ENCODE peak calls at places on chromosome 2, in nine cellular contexts. One of them, this sample, is unnamed.

GRCh38 chr2:98875081-98875728 is 60.8 kb downstream of the CRACDL start:
- DNase-seq in neural progenitor cell: no peak
- DNase-seq in esophagus squamous epithelium: no peak
- DNase-seq in left lung: no peak
- DNase-seq in transverse colon: no peak
- DNase-seq in mesendoderm: peak; percentile 21
- DNase-seq in fibroblast of lung: no peak
- DNase-seq in thyroid gland: no peak
- DNase-seq in heart left ventricle: no peak
- DNase-seq in this sample: no peak

GRCh38 chr2:61117534-61117933 is 44.5 kb upstream of the C2orf74 start:
- DNase-seq in neural progenitor cell: no peak
- DNase-seq in esophagus squamous epithelium: no peak
- DNase-seq in left lung: no peak
- DNase-seq in transverse colon: no peak
- DNase-seq in mesendoderm: no peak
- DNase-seq in fibroblast of lung: peak; percentile 36
- DNase-seq in thyroid gland: no peak
- DNase-seq in heart left ventricle: no peak
- DNase-seq in this sample: no peak

GRCh38 chr2:240605867-240606743 is 19.2 kb upstream of the GPR35 start:
- DNase-seq in neural progenitor cell: no peak
- DNase-seq in esophagus squamous epithelium: no peak
- DNase-seq in left lung: no peak
- DNase-seq in transverse colon: no peak
- DNase-seq in mesendoderm: no peak
- DNase-seq in fibroblast of lung: no peak
- DNase-seq in thyroid gland: no peak
- DNase-seq in heart left ventricle: no peak
- DNase-seq in this sample: no peak

GRCh38 chr2:2801458-2801857 is 470.4 kb upstream of the MYT1L start:
- DNase-seq in neural progenitor cell: no peak
- DNase-seq in esophagus squamous epithelium: no peak
- DNase-seq in left lung: no peak
- DNase-seq in transverse colon: no peak
- DNase-seq in mesendoderm: no peak
- DNase-seq in fibroblast of lung: no peak
- DNase-seq in thyroid gland: no peak
- DNase-seq in heart left ventricle: no peak
- DNase-seq in this sample: peak; percentile 1

GRCh38 chr2:20532634-20533437 is 86.0 kb downstream of the RHOB start:
- DNase-seq in neural progenitor cell: peak; percentile 35
- DNase-seq in esophagus squamous epithelium: no peak
- DNase-seq in left lung: no peak
- DNase-seq in transverse colon: no peak
- DNase-seq in mesendoderm: peak; percentile 92
- DNase-seq in fibroblast of lung: no peak
- DNase-seq in thyroid gland: no peak
- DNase-seq in heart left ventricle: no peak
- DNase-seq in this sample: peak; percentile 31

GRCh38 chr2:35454966-35455638 is 900.5 kb upstream of the CRIM1 start:
- DNase-seq in neural progenitor cell: no peak
- DNase-seq in esophagus squamous epithelium: no peak
- DNase-seq in left lung: no peak
- DNase-seq in transverse colon: no peak
- DNase-seq in mesendoderm: peak; percentile 82
- DNase-seq in fibroblast of lung: no peak
- DNase-seq in thyroid gland: no peak
- DNase-seq in heart left ventricle: no peak
- DNase-seq in this sample: no peak

GRCh38 chr2:28469304-28469703 is 26.6 kb upstream of the PLB1 start:
- DNase-seq in neural progenitor cell: no peak
- DNase-seq in esophagus squamous epithelium: no peak
- DNase-seq in left lung: no peak
- DNase-seq in transverse colon: no peak
- DNase-seq in mesendoderm: no peak
- DNase-seq in fibroblast of lung: peak; percentile 20
- DNase-seq in thyroid gland: no peak
- DNase-seq in heart left ventricle: no peak
- DNase-seq in this sample: no peak

GRCh38 chr2:236180831-236181453 is 12.8 kb upstream of the GBX2 start:
- DNase-seq in neural progenitor cell: peak; percentile 83
- DNase-seq in esophagus squamous epithelium: no peak
- DNase-seq in left lung: no peak
- DNase-seq in transverse colon: peak; percentile 56
- DNase-seq in mesendoderm: peak; percentile 84
- DNase-seq in fibroblast of lung: peak; percentile 73
- DNase-seq in thyroid gland: peak; percentile 55
- DNase-seq in heart left ventricle: no peak
- DNase-seq in this sample: peak; percentile 54

GRCh38 chr2:83471708-83472107 is 987.4 kb downstream of the SUCLG1 start:
- DNase-seq in neural progenitor cell: no peak
- DNase-seq in esophagus squamous epithelium: no peak
- DNase-seq in left lung: no peak
- DNase-seq in transverse colon: no peak
- DNase-seq in mesendoderm: no peak
- DNase-seq in fibroblast of lung: no peak
- DNase-seq in thyroid gland: no peak
- DNase-seq in heart left ventricle: no peak
- DNase-seq in this sample: no peak

GRCh38 chr2:217954971-217955740 is 47.6 kb downstream of the TNS1 start:
- DNase-seq in neural progenitor cell: no peak
- DNase-seq in esophagus squamous epithelium: no peak
- DNase-seq in left lung: peak; percentile 68
- DNase-seq in transverse colon: no peak
- DNase-seq in mesendoderm: no peak
- DNase-seq in fibroblast of lung: no peak
- DNase-seq in thyroid gland: peak; percentile 81
- DNase-seq in heart left ventricle: no peak
- DNase-seq in this sample: no peak

GRCh38 chr2:240602266-240603050 is 15.9 kb downstream of the CAPN10 start:
- DNase-seq in neural progenitor cell: no peak
- DNase-seq in esophagus squamous epithelium: no peak
- DNase-seq in left lung: no peak
- DNase-seq in transverse colon: peak; percentile 9
- DNase-seq in mesendoderm: no peak
- DNase-seq in fibroblast of lung: no peak
- DNase-seq in thyroid gland: peak; percentile 0
- DNase-seq in heart left ventricle: no peak
- DNase-seq in this sample: no peak

GRCh38 chr2:117745537-117745936 is 69.0 kb upstream of the DDX18 start:
- DNase-seq in neural progenitor cell: peak; percentile 10
- DNase-seq in esophagus squamous epithelium: no peak
- DNase-seq in left lung: no peak
- DNase-seq in transverse colon: no peak
- DNase-seq in mesendoderm: no peak
- DNase-seq in fibroblast of lung: no peak
- DNase-seq in thyroid gland: no peak
- DNase-seq in heart left ventricle: no peak
- DNase-seq in this sample: no peak

GRCh38 chr2:15602393-15602792 is 10.7 kb downstream of the DDX1 start:
- DNase-seq in neural progenitor cell: no peak
- DNase-seq in esophagus squamous epithelium: no peak
- DNase-seq in left lung: no peak
- DNase-seq in transverse colon: no peak
- DNase-seq in mesendoderm: no peak
- DNase-seq in fibroblast of lung: no peak
- DNase-seq in thyroid gland: no peak
- DNase-seq in heart left ventricle: no peak
- DNase-seq in this sample: no peak

GRCh38 chr2:15596968-15597367 is 5.3 kb downstream of the DDX1 start:
- DNase-seq in neural progenitor cell: no peak
- DNase-seq in esophagus squamous epithelium: no peak
- DNase-seq in left lung: no peak
- DNase-seq in transverse colon: no peak
- DNase-seq in mesendoderm: no peak
- DNase-seq in fibroblast of lung: no peak
- DNase-seq in thyroid gland: no peak
- DNase-seq in heart left ventricle: no peak
- DNase-seq in this sample: no peak

GRCh38 chr2:15603044-15603765 is 11.5 kb downstream of the DDX1 start:
- DNase-seq in neural progenitor cell: no peak
- DNase-seq in esophagus squamous epithelium: no peak
- DNase-seq in left lung: no peak
- DNase-seq in transverse colon: no peak
- DNase-seq in mesendoderm: no peak
- DNase-seq in fibroblast of lung: no peak
- DNase-seq in thyroid gland: no peak
- DNase-seq in heart left ventricle: no peak
- DNase-seq in this sample: no peak

GRCh38 chr2:15601681-15602080 is 10.0 kb downstream of the DDX1 start:
- DNase-seq in neural progenitor cell: no peak
- DNase-seq in esophagus squamous epithelium: no peak
- DNase-seq in left lung: no peak
- DNase-seq in transverse colon: no peak
- DNase-seq in mesendoderm: no peak
- DNase-seq in fibroblast of lung: no peak
- DNase-seq in thyroid gland: no peak
- DNase-seq in heart left ventricle: no peak
- DNase-seq in this sample: no peak

DNA sequence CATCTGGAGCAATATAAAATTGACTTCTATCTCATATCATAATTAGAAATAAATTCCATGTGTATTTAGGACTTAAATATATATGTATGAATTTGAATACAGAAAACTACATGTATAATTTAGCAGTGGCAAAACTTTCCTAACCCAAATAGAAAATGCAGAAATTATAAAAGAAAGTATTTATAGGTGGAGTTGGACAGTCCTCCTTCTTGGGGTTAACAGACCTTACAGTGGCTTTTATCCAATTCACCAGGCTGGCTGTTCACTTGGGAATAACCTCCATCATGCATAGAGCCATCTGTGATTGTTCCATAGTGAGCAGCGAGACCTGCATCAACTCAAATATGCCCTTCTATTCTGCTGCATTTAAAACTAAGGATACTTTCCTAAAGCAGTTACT is 8.3 kb downstream of the DDX1 start:
- DNase-seq in neural progenitor cell: no peak
- DNase-seq in esophagus squamous epithelium: no peak
- DNase-seq in left lung: no peak
- DNase-seq in transverse colon: no peak
- DNase-seq in mesendoderm: no peak
- DNase-seq in fibroblast of lung: no peak
- DNase-seq in thyroid gland: no peak
- DNase-seq in heart left ventricle: no peak
- DNase-seq in this sample: no peak
- H3K36me3 ChIP-seq in neural progenitor cell: peaks cover 47% of the 10 kb centered on the region
- H3K36me3 ChIP-seq in esophagus squamous epithelium: peaks cover 66% of the 10 kb centered on the region
- H3K36me3 ChIP-seq in left lung: peaks cover 99% of the 10 kb centered on the region
- H3K36me3 ChIP-seq in transverse colon: peaks cover 1% of the 10 kb centered on the region
- H3K36me3 ChIP-seq in mesendoderm: peaks cover 11% of the 10 kb centered on the region
- H3K36me3 ChIP-seq in fibroblast of lung: peaks cover 21% of the 10 kb centered on the region
- H3K36me3 ChIP-seq in thyroid gland: peaks cover 80% of the 10 kb centered on the region
- H3K36me3 ChIP-seq in heart left ventricle: peaks cover 100% of the 10 kb centered on the region
- H3K36me3 ChIP-seq in this sample: peaks cover 100% of the 10 kb centered on the region

DNA sequence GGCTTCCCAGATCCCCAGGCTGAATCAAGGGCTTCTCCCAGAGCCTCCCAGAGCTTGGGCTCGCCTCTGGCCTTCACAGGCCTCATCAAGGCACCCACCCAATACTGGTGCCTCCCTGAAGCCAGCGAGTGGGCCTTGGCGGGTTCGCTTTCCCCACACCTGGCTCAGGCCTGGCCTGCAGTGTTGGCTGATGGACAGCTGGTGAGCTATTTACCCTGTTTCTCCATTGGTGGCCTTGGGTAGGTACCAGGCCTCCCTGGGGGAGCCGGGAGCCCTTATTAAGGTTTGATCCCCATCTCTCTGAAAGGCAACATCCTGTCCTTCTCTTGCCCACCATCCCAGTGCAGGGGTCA is 18.2 kb upstream of the DUSP2 start:
- DNase-seq in neural progenitor cell: no peak
- DNase-seq in esophagus squamous epithelium: no peak
- DNase-seq in left lung: no peak
- DNase-seq in transverse colon: no peak
- DNase-seq in mesendoderm: no peak
- DNase-seq in fibroblast of lung: no peak
- DNase-seq in thyroid gland: no peak
- DNase-seq in heart left ventricle: no peak
- DNase-seq in this sample: no peak
- H3K4me1 ChIP-seq in neural progenitor cell: peaks cover 12% of the 10 kb centered on the region
- H3K4me1 ChIP-seq in esophagus squamous epithelium: peaks cover 6% of the 10 kb centered on the region
- H3K4me1 ChIP-seq in left lung: no peaks in the 10 kb centered on the region
- H3K4me1 ChIP-seq in transverse colon: no peaks in the 10 kb centered on the region
- H3K4me1 ChIP-seq in mesendoderm: no peaks in the 10 kb centered on the region
- H3K4me1 ChIP-seq in fibroblast of lung: no peaks in the 10 kb centered on the region
- H3K4me1 ChIP-seq in thyroid gland: no peaks in the 10 kb centered on the region
- H3K4me1 ChIP-seq in heart left ventricle: no peaks in the 10 kb centered on the region
- H3K4me1 ChIP-seq in this sample: no peaks in the 10 kb centered on the region

GRCh38 chr2:102005989-102006885 is 14.5 kb downstream of the IL1R2 start:
- DNase-seq in neural progenitor cell: peak; percentile 76
- DNase-seq in esophagus squamous epithelium: no peak
- DNase-seq in left lung: no peak
- DNase-seq in transverse colon: no peak
- DNase-seq in mesendoderm: peak; percentile 70
- DNase-seq in fibroblast of lung: peak; percentile 73
- DNase-seq in thyroid gland: no peak
- DNase-seq in heart left ventricle: peak; percentile 34
- DNase-seq in this sample: peak; percentile 51
- H3K36me3 ChIP-seq in neural progenitor cell: no peaks in the 10 kb centered on the region
- H3K36me3 ChIP-seq in esophagus squamous epithelium: no peaks in the 10 kb centered on the region
- H3K36me3 ChIP-seq in left lung: peaks cover 59% of the 10 kb centered on the region
- H3K36me3 ChIP-seq in transverse colon: no peaks in the 10 kb centered on the region
- H3K36me3 ChIP-seq in mesendoderm: no peaks in the 10 kb centered on the region
- H3K36me3 ChIP-seq in fibroblast of lung: no peaks in the 10 kb centered on the region
- H3K36me3 ChIP-seq in thyroid gland: no peaks in the 10 kb centered on the region
- H3K36me3 ChIP-seq in heart left ventricle: no peaks in the 10 kb centered on the region
- H3K36me3 ChIP-seq in this sample: no peaks in the 10 kb centered on the region

GRCh38 chr2:9939587-9940485 is 11.7 kb upstream of the GRHL1 start:
- DNase-seq in neural progenitor cell: no peak
- DNase-seq in esophagus squamous epithelium: no peak
- DNase-seq in left lung: no peak
- DNase-seq in transverse colon: no peak
- DNase-seq in mesendoderm: no peak
- DNase-seq in fibroblast of lung: no peak
- DNase-seq in thyroid gland: no peak
- DNase-seq in heart left ventricle: no peak
- DNase-seq in this sample: no peak

GRCh38 chr2:9941996-9942390 is 9.5 kb upstream of the GRHL1 start:
- DNase-seq in neural progenitor cell: no peak
- DNase-seq in esophagus squamous epithelium: no peak
- DNase-seq in left lung: no peak
- DNase-seq in transverse colon: no peak
- DNase-seq in mesendoderm: no peak
- DNase-seq in fibroblast of lung: no peak
- DNase-seq in thyroid gland: no peak
- DNase-seq in heart left ventricle: no peak
- DNase-seq in this sample: no peak

GRCh38 chr2:9937968-9938367 is 13.5 kb upstream of the GRHL1 start:
- DNase-seq in neural progenitor cell: no peak
- DNase-seq in esophagus squamous epithelium: no peak
- DNase-seq in left lung: no peak
- DNase-seq in transverse colon: no peak
- DNase-seq in mesendoderm: no peak
- DNase-seq in fibroblast of lung: no peak
- DNase-seq in thyroid gland: no peak
- DNase-seq in heart left ventricle: no peak
- DNase-seq in this sample: no peak

GRCh38 chr2:9944330-9944758 is 7.1 kb upstream of the GRHL1 start:
- DNase-seq in neural progenitor cell: no peak
- DNase-seq in esophagus squamous epithelium: no peak
- DNase-seq in left lung: no peak
- DNase-seq in transverse colon: no peak
- DNase-seq in mesendoderm: peak; percentile 12
- DNase-seq in fibroblast of lung: no peak
- DNase-seq in thyroid gland: no peak
- DNase-seq in heart left ventricle: no peak
- DNase-seq in this sample: no peak

GRCh38 chr2:9941196-9941995 is 10.1 kb upstream of the GRHL1 start:
- DNase-seq in neural progenitor cell: no peak
- DNase-seq in esophagus squamous epithelium: no peak
- DNase-seq in left lung: no peak
- DNase-seq in transverse colon: no peak
- DNase-seq in mesendoderm: peak; percentile 21
- DNase-seq in fibroblast of lung: peak; percentile 60
- DNase-seq in thyroid gland: peak; percentile 28
- DNase-seq in heart left ventricle: no peak
- DNase-seq in this sample: no peak
- H3K4me1 ChIP-seq in neural progenitor cell: peaks cover 13% of the 10 kb centered on the region
- H3K4me1 ChIP-seq in esophagus squamous epithelium: peaks cover 56% of the 10 kb centered on the region
- H3K4me1 ChIP-seq in left lung: no peaks in the 10 kb centered on the region
- H3K4me1 ChIP-seq in transverse colon: peaks cover 10% of the 10 kb centered on the region
- H3K4me1 ChIP-seq in mesendoderm: peaks cover 2% of the 10 kb centered on the region
- H3K4me1 ChIP-seq in fibroblast of lung: peaks cover 2% of the 10 kb centered on the region
- H3K4me1 ChIP-seq in thyroid gland: peaks cover 11% of the 10 kb centered on the region
- H3K4me1 ChIP-seq in heart left ventricle: no peaks in the 10 kb centered on the region
- H3K4me1 ChIP-seq in this sample: no peaks in the 10 kb centered on the region